ENCODE peak calls at places on chromosome 7, in eight cellular contexts. T, C, D, V, R, W, K and H are unnamed samples.
A peak's percentile ranks its signal among the peaks of the same experiment; 100 is the strongest.

GRCh38 chr7:74006032-74006431 is 21.9 kb upstream of the ELN start:
- DNase-seq in T (no peak), C (no peak), D (no peak), V (no peak), R (no peak), W (no peak), K (no peak), H (no peak)

GRCh38 chr7:134845461-134845860 is 66.0 kb downstream of the CALD1 start:
- DNase-seq in T (peak; percentile 82), C (peak; percentile 18), D (no peak), V (peak; percentile 26), R (no peak), W (peak; percentile 74), K (no peak), H (no peak)

GRCh38 chr7:155377071-155377836 is 79.6 kb downstream of the INSIG1 start:
- DNase-seq in T (no peak), C (no peak), D (no peak), V (no peak), R (no peak), W (no peak), K (no peak), H (no peak)

GRCh38 chr7:98107313-98107691 is 640 bp downstream of the LMTK2 start:
- DNase-seq in T (peak; percentile 11), C (no peak), D (no peak), V (peak; percentile 32), R (no peak), W (no peak), K (no peak), H (no peak)

GRCh38 chr7:69800495-69800894 is 202.2 kb downstream of the AUTS2 start:
- DNase-seq in T (no peak), C (peak; percentile 30), D (no peak), V (no peak), R (peak; percentile 47), W (no peak), K (no peak), H (no peak)

GRCh38 chr7:74048999-74049599 is 21.1 kb downstream of the ELN start:
- DNase-seq in T (no peak), C (no peak), D (no peak), V (no peak), R (no peak), W (no peak), K (no peak), H (no peak)

GRCh38 chr7:155864271-155864985 is 52.2 kb upstream of the SHH start:
- DNase-seq in T (no peak), C (no peak), D (no peak), V (no peak), R (no peak), W (no peak), K (no peak), H (peak; percentile 36)

GRCh38 chr7:95190515-95190914 is 133.8 kb downstream of the PON1 start:
- DNase-seq in T (no peak), C (no peak), D (peak; percentile 0), V (no peak), R (no peak), W (peak; percentile 18), K (no peak), H (no peak)

GRCh38 chr7:4734587-4735365 is 40.6 kb upstream of the AP5Z1 start:
- DNase-seq in T (no peak), C (no peak), D (no peak), V (no peak), R (no peak), W (no peak), K (no peak), H (no peak)

GRCh38 chr7:158407581-158408331 is 179.9 kb downstream of the PTPRN2 start:
- DNase-seq in T (peak; percentile 78), C (peak; percentile 34), D (peak; percentile 23), V (no peak), R (no peak), W (peak; percentile 55), K (no peak), H (no peak)

GRCh38 chr7:71343821-71344341 is 211.9 kb downstream of the GALNT17 start:
- DNase-seq in T (no peak), C (no peak), D (no peak), V (no peak), R (no peak), W (no peak), K (no peak), H (no peak)

GRCh38 chr7:79507161-79507560 is 53.7 kb upstream of the MAGI2 start:
- DNase-seq in T (no peak), C (no peak), D (peak; percentile 6), V (no peak), R (no peak), W (peak; percentile 50), K (no peak), H (no peak)

GRCh38 chr7:38292442-38292841 is 19.0 kb upstream of the TARP start:
- DNase-seq in T (no peak), C (no peak), D (no peak), V (no peak), R (no peak), W (no peak), K (no peak), H (no peak)

GRCh38 chr7:38296059-38296857 is 22.8 kb upstream of the TARP start:
- DNase-seq in T (no peak), C (no peak), D (no peak), V (peak; percentile 35), R (no peak), W (no peak), K (no peak), H (no peak)

GRCh38 chr7:38291650-38292049 is 18.2 kb upstream of the TARP start:
- DNase-seq in T (no peak), C (no peak), D (no peak), V (no peak), R (no peak), W (no peak), K (no peak), H (no peak)

GRCh38 chr7:38294926-38295325 is 21.5 kb upstream of the TARP start:
- DNase-seq in T (no peak), C (no peak), D (no peak), V (peak; percentile 4), R (no peak), W (no peak), K (no peak), H (no peak)

DNA sequence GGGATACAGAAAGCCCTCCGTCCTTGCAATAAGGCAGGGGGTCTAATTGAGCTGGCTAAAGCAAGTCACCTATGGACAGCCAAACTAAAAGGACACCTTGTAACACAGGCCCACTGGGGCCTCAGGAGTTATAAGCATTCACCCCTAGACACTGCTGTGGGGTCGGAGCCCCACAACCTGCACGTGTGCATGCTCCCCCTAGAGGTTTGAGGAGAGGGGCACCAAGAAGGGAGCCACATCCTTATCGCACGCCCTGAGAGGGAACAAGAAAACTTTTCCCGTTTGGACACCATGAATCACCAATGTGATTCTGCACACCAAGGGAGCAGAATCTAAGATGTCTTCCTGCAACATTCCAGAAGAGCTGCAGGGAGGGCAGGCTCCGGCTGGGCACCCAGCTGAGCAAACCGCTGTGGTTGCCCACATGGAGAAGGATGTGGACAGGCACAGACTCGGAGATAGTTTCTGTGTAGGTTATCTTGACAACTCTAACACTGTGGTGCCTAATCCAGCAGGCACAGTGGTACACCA is 17.7 kb upstream of the TARP start:
- DNase-seq in T (no peak), C (no peak), D (no peak), V (peak; percentile 11), R (no peak), W (no peak), K (no peak), H (no peak)
- TF ChIP-seq CTCF in T (no peak), C (no peak), D (no peak), V (no peak), R (no peak), W (peak; percentile 11), K (peak; percentile 18), H (no peak)

GRCh38 chr7:105438847-105439173 is 50.1 kb upstream of the SRPK2 start:
- DNase-seq in T (no peak), C (no peak), D (no peak), V (no peak), R (no peak), W (peak; percentile 28), K (no peak), H (no peak)

GRCh38 chr7:105438254-105438653 is 49.5 kb upstream of the SRPK2 start:
- DNase-seq in T (no peak), C (no peak), D (no peak), V (no peak), R (no peak), W (no peak), K (no peak), H (no peak)

GRCh38 chr7:105444342-105444938 is 55.7 kb upstream of the SRPK2 start:
- DNase-seq in T (no peak), C (no peak), D (no peak), V (no peak), R (no peak), W (no peak), K (no peak), H (no peak)

DNA sequence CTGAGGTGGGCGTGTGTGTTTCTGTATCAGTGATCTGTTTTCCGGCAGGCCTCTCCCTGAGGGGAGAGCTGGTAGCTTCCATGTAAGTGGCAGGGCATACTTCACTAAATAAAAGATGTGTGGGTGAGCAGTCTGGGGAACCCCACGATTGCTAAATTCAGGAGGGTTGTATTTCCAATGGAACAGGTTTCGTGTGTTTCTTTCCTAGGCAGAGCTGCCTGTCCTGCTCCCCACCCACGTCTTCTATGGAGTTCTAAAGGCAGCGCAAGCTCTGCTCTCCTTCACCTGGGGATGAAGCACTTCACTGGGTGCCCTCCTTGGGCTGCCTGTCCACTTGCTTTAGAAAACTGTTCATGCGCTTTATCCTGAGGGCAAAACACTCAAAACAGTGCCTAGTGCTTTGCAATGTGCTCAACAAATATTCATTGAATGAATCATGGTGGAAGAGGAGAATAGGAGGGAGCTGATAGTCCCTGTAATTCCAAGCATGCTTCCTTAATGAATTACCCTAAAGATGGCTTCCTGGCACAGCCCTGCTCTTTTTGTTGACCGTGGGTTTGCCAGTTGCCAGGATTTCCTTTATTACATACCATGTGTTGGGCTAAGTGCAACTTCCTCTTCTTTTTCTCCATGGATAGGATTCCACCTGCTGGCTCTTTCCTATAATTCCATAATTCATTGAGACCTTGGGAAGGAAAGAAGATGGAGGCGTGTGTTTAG is 50.6 kb upstream of the SRPK2 start:
- DNase-seq in T (peak; percentile 97), C (peak; percentile 30), D (peak; percentile 96), V (no peak), R (no peak), W (peak; percentile 30), K (no peak), H (no peak)
- TF ChIP-seq CTCF in T (peak; percentile 18), C (no peak), D (peak; percentile 51), V (no peak), R (no peak), W (peak; percentile 35), K (no peak), H (peak; percentile 19)

GRCh38 chr7:121558288-121558687 is 162.2 kb upstream of the FAM3C start:
- DNase-seq in T (no peak), C (no peak), D (no peak), V (no peak), R (no peak), W (no peak), K (no peak), H (no peak)
- TF ChIP-seq CTCF in T (no peak), C (no peak), D (no peak), V (no peak), R (no peak), W (no peak), K (no peak), H (no peak)

DNA sequence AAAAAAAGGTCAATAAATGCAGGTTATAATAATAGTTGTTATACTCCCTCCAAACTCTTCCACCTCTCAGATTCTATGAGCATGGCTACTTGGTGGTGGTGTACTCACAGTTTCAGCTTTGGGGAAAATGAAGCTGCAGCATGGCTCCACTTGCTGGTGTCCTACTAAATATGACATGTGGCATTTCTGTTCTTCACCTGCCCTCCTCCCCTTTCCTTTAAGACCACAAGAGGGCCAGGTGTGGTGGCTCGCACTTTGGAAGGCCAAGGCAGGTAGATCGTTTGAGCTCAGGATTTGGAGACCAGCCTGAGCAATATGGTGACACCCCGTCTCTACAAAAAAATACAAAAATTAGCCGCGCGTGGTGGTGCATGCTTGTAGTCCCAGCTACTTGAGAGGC is 101.1 kb downstream of the SLC37A3 start:
- DNase-seq in T (no peak), C (no peak), D (no peak), V (no peak), R (no peak), W (no peak), K (no peak), H (no peak)
- TF ChIP-seq CTCF in T (no peak), C (no peak), D (no peak), V (no peak), R (no peak), W (no peak), K (no peak), H (no peak)